ENCODE peak calls at places on chromosomes 11 and 22, in five cellular contexts. One of them, this sample, is unnamed.

GRCh38 chr11:131987703-131988102 is 617.3 kb downstream of the NTM start:
- DNase-seq in spleen: no peak
- DNase-seq in heart left ventricle: no peak
- DNase-seq in esophagus squamous epithelium: no peak
- DNase-seq in lower leg skin: no peak
- DNase-seq in this sample: no peak

GRCh38 chr11:113161671-113162589 is 152.5 kb upstream of the TTC12 start:
- DNase-seq in spleen: no peak
- DNase-seq in heart left ventricle: no peak
- DNase-seq in esophagus squamous epithelium: no peak
- DNase-seq in lower leg skin: no peak
- DNase-seq in this sample: no peak

GRCh38 chr11:20589796-20590195 is 9.6 kb upstream of the SLC6A5 start:
- DNase-seq in spleen: no peak
- DNase-seq in heart left ventricle: no peak
- DNase-seq in esophagus squamous epithelium: no peak
- DNase-seq in lower leg skin: no peak
- DNase-seq in this sample: no peak

GRCh38 chr11:77636738-77637344 is 753 bp downstream of the CLNS1A start:
- DNase-seq in spleen: no peak
- DNase-seq in heart left ventricle: no peak
- DNase-seq in esophagus squamous epithelium: no peak
- DNase-seq in lower leg skin: no peak
- DNase-seq in this sample: no peak

GRCh38 chr11:75301602-75302345 is 49.7 kb downstream of the ARRB1 start:
- DNase-seq in spleen: no peak
- DNase-seq in heart left ventricle: no peak
- DNase-seq in esophagus squamous epithelium: no peak
- DNase-seq in lower leg skin: no peak
- DNase-seq in this sample: no peak

GRCh38 chr11:32722255-32722654 is 72.2 kb downstream of the CCDC73 start:
- DNase-seq in spleen: no peak
- DNase-seq in heart left ventricle: no peak
- DNase-seq in esophagus squamous epithelium: no peak
- DNase-seq in lower leg skin: no peak
- DNase-seq in this sample: no peak

GRCh38 chr11:31355817-31356216 is 13.7 kb downstream of the DCDC1 start:
- DNase-seq in spleen: no peak
- DNase-seq in heart left ventricle: no peak
- DNase-seq in esophagus squamous epithelium: no peak
- DNase-seq in lower leg skin: no peak
- DNase-seq in this sample: no peak

GRCh38 chr11:101269990-101270660 is 140.5 kb upstream of the PGR start:
- DNase-seq in spleen: no peak
- DNase-seq in heart left ventricle: no peak
- DNase-seq in esophagus squamous epithelium: no peak
- DNase-seq in lower leg skin: no peak
- DNase-seq in this sample: no peak

GRCh38 chr11:15850992-15851615 is 505.2 kb downstream of the SOX6 start:
- DNase-seq in spleen: no peak
- DNase-seq in heart left ventricle: no peak
- DNase-seq in esophagus squamous epithelium: no peak
- DNase-seq in lower leg skin: no peak
- DNase-seq in this sample: no peak

GRCh38 chr11:94117871-94118270 is 10.8 kb upstream of the PANX1 start:
- DNase-seq in spleen: no peak
- DNase-seq in heart left ventricle: no peak
- DNase-seq in esophagus squamous epithelium: no peak
- DNase-seq in lower leg skin: no peak
- DNase-seq in this sample: no peak

GRCh38 chr11:35165416-35166368 is 26.7 kb downstream of the CD44 start:
- DNase-seq in spleen: peak
- DNase-seq in heart left ventricle: peak
- DNase-seq in esophagus squamous epithelium: no peak
- DNase-seq in lower leg skin: no peak
- DNase-seq in this sample: no peak

GRCh38 chr11:119793335-119793984 is 64.5 kb upstream of the NECTIN1 start:
- DNase-seq in spleen: peak
- DNase-seq in heart left ventricle: no peak
- DNase-seq in esophagus squamous epithelium: no peak
- DNase-seq in lower leg skin: no peak
- DNase-seq in this sample: no peak

GRCh38 chr22:22235564-22235963 is 9.0 kb upstream of the VPREB1 start:
- DNase-seq in spleen: no peak
- DNase-seq in heart left ventricle: no peak
- DNase-seq in esophagus squamous epithelium: no peak
- DNase-seq in lower leg skin: peak
- DNase-seq in this sample: no peak

GRCh38 chr11:126502159-126502558 is 146.7 kb downstream of the ST3GAL4 start:
- DNase-seq in spleen: no peak
- DNase-seq in heart left ventricle: no peak
- DNase-seq in esophagus squamous epithelium: no peak
- DNase-seq in lower leg skin: no peak
- DNase-seq in this sample: no peak

GRCh38 chr22:33723915-33724314 is 196.4 kb downstream of the LARGE1 start:
- DNase-seq in spleen: no peak
- DNase-seq in heart left ventricle: no peak
- DNase-seq in esophagus squamous epithelium: no peak
- DNase-seq in lower leg skin: no peak
- DNase-seq in this sample: no peak

GRCh38 chr11:64358907-64359711 is at the start of gene RPS6KA4:
- DNase-seq in spleen: peak
- DNase-seq in heart left ventricle: peak
- DNase-seq in esophagus squamous epithelium: no peak
- DNase-seq in lower leg skin: no peak
- DNase-seq in this sample: peak

GRCh38 chr22:40189979-40190378 is 12.3 kb downstream of the TNRC6B start:
- DNase-seq in spleen: no peak
- DNase-seq in heart left ventricle: no peak
- DNase-seq in esophagus squamous epithelium: no peak
- DNase-seq in lower leg skin: no peak
- DNase-seq in this sample: no peak

GRCh38 chr11:69012092-69013008 is 696 bp downstream of the MRGPRF start:
- DNase-seq in spleen: peak
- DNase-seq in heart left ventricle: no peak
- DNase-seq in esophagus squamous epithelium: no peak
- DNase-seq in lower leg skin: no peak
- DNase-seq in this sample: no peak

GRCh38 chr11:69524991-69525411 is 43.5 kb downstream of the LINC01488 start:
- DNase-seq in spleen: peak
- DNase-seq in heart left ventricle: no peak
- DNase-seq in esophagus squamous epithelium: no peak
- DNase-seq in lower leg skin: no peak
- DNase-seq in this sample: peak

GRCh38 chr11:117833401-117833891 is 8.9 kb upstream of the FXYD2 start:
- DNase-seq in spleen: peak
- DNase-seq in heart left ventricle: no peak
- DNase-seq in esophagus squamous epithelium: no peak
- DNase-seq in lower leg skin: peak
- DNase-seq in this sample: peak

GRCh38 chr11:823441-824291 is 4.1 kb upstream of the CRACR2B start:
- DNase-seq in spleen: peak
- DNase-seq in heart left ventricle: no peak
- DNase-seq in esophagus squamous epithelium: no peak
- DNase-seq in lower leg skin: no peak
- DNase-seq in this sample: no peak

GRCh38 chr11:26079966-26080365 is 252.0 kb upstream of the ANO3 start:
- DNase-seq in spleen: no peak
- DNase-seq in heart left ventricle: no peak
- DNase-seq in esophagus squamous epithelium: no peak
- DNase-seq in lower leg skin: no peak
- DNase-seq in this sample: no peak

GRCh38 chr11:120256178-120256577 is 16.2 kb downstream of the POU2F3 start:
- DNase-seq in spleen: peak
- DNase-seq in heart left ventricle: no peak
- DNase-seq in esophagus squamous epithelium: no peak
- DNase-seq in lower leg skin: no peak
- DNase-seq in this sample: no peak

GRCh38 chr11:126359431-126360048 is 4.1 kb downstream of the ST3GAL4 start:
- DNase-seq in spleen: peak
- DNase-seq in heart left ventricle: peak
- DNase-seq in esophagus squamous epithelium: no peak
- DNase-seq in lower leg skin: peak
- DNase-seq in this sample: peak

GRCh38 chr11:119344291-119345010 is 2.1 kb downstream of the MFRP start:
- DNase-seq in spleen: peak
- DNase-seq in heart left ventricle: no peak
- DNase-seq in esophagus squamous epithelium: no peak
- DNase-seq in lower leg skin: no peak
- DNase-seq in this sample: no peak

GRCh38 chr22:43228330-43228729 is 41.4 kb upstream of the TTLL12 start:
- DNase-seq in spleen: no peak
- DNase-seq in heart left ventricle: no peak
- DNase-seq in esophagus squamous epithelium: no peak
- DNase-seq in lower leg skin: no peak
- DNase-seq in this sample: no peak

GRCh38 chr22:47057916-47058585 is 295.6 kb downstream of the TBC1D22A start:
- DNase-seq in spleen: peak
- DNase-seq in heart left ventricle: no peak
- DNase-seq in esophagus squamous epithelium: no peak
- DNase-seq in lower leg skin: no peak
- DNase-seq in this sample: no peak

GRCh38 chr11:16917941-16918340 is 96.3 kb downstream of the PLEKHA7 start:
- DNase-seq in spleen: no peak
- DNase-seq in heart left ventricle: no peak
- DNase-seq in esophagus squamous epithelium: no peak
- DNase-seq in lower leg skin: no peak
- DNase-seq in this sample: no peak

GRCh38 chr11:74677131-74677530 is 54.1 kb downstream of the CHRDL2 start:
- DNase-seq in spleen: peak
- DNase-seq in heart left ventricle: peak
- DNase-seq in esophagus squamous epithelium: no peak
- DNase-seq in lower leg skin: peak
- DNase-seq in this sample: peak

GRCh38 chr22:31681625-31682345 is 19.8 kb upstream of the PISD start:
- DNase-seq in spleen: no peak
- DNase-seq in heart left ventricle: no peak
- DNase-seq in esophagus squamous epithelium: no peak
- DNase-seq in lower leg skin: no peak
- DNase-seq in this sample: no peak

GRCh38 chr22:31682751-31683150 is 20.7 kb upstream of the PISD start:
- DNase-seq in spleen: no peak
- DNase-seq in heart left ventricle: no peak
- DNase-seq in esophagus squamous epithelium: no peak
- DNase-seq in lower leg skin: no peak
- DNase-seq in this sample: no peak

GRCh38 chr22:31678748-31679147 is 16.7 kb upstream of the PISD start:
- DNase-seq in spleen: no peak
- DNase-seq in heart left ventricle: no peak
- DNase-seq in esophagus squamous epithelium: no peak
- DNase-seq in lower leg skin: no peak
- DNase-seq in this sample: no peak

GRCh38 chr22:31683181-31684105 is 21.4 kb upstream of the PISD start:
- DNase-seq in spleen: no peak
- DNase-seq in heart left ventricle: no peak
- DNase-seq in esophagus squamous epithelium: no peak
- DNase-seq in lower leg skin: no peak
- DNase-seq in this sample: no peak

GRCh38 chr22:31680764-31681624 is 19.0 kb upstream of the PISD start:
- DNase-seq in spleen: no peak
- DNase-seq in heart left ventricle: peak
- DNase-seq in esophagus squamous epithelium: no peak
- DNase-seq in lower leg skin: no peak
- DNase-seq in this sample: no peak
- TF ChIP-seq POLR2A in spleen: no peak
- TF ChIP-seq POLR2A in heart left ventricle: no peak
- TF ChIP-seq POLR2A in esophagus squamous epithelium: no peak
- TF ChIP-seq POLR2A in lower leg skin: no peak
- TF ChIP-seq POLR2A in this sample: no peak

GRCh38 chr11:36500315-36500721 is 9.8 kb downstream of the TRAF6 start:
- DNase-seq in spleen: no peak
- DNase-seq in heart left ventricle: peak
- DNase-seq in esophagus squamous epithelium: no peak
- DNase-seq in lower leg skin: no peak
- DNase-seq in this sample: no peak
- TF ChIP-seq POLR2A in spleen: no peak
- TF ChIP-seq POLR2A in heart left ventricle: no peak
- TF ChIP-seq POLR2A in esophagus squamous epithelium: no peak
- TF ChIP-seq POLR2A in lower leg skin: no peak
- TF ChIP-seq POLR2A in this sample: no peak

GRCh38 chr22:50118557-50119168 is 28.9 kb downstream of the MOV10L1 start:
- DNase-seq in spleen: no peak
- DNase-seq in heart left ventricle: no peak
- DNase-seq in esophagus squamous epithelium: no peak
- DNase-seq in lower leg skin: peak
- DNase-seq in this sample: no peak
- TF ChIP-seq POLR2A in spleen: no peak
- TF ChIP-seq POLR2A in heart left ventricle: no peak
- TF ChIP-seq POLR2A in esophagus squamous epithelium: no peak
- TF ChIP-seq POLR2A in lower leg skin: no peak
- TF ChIP-seq POLR2A in this sample: no peak

GRCh38 chr22:38080468-38080846 is 3.5 kb downstream of the SLC16A8 start:
- DNase-seq in spleen: no peak
- DNase-seq in heart left ventricle: no peak
- DNase-seq in esophagus squamous epithelium: no peak
- DNase-seq in lower leg skin: no peak
- DNase-seq in this sample: peak

GRCh38 chr22:38081941-38082828 is 1.8 kb downstream of the SLC16A8 start:
- DNase-seq in spleen: no peak
- DNase-seq in heart left ventricle: no peak
- DNase-seq in esophagus squamous epithelium: no peak
- DNase-seq in lower leg skin: no peak
- DNase-seq in this sample: peak

GRCh38 chr22:38079804-38080203 is 4.2 kb downstream of the SLC16A8 start:
- DNase-seq in spleen: peak
- DNase-seq in heart left ventricle: no peak
- DNase-seq in esophagus squamous epithelium: no peak
- DNase-seq in lower leg skin: no peak
- DNase-seq in this sample: peak

GRCh38 chr22:38081636-38081940 is 2.4 kb downstream of the SLC16A8 start:
- DNase-seq in spleen: no peak
- DNase-seq in heart left ventricle: no peak
- DNase-seq in esophagus squamous epithelium: no peak
- DNase-seq in lower leg skin: no peak
- DNase-seq in this sample: no peak

DNA sequence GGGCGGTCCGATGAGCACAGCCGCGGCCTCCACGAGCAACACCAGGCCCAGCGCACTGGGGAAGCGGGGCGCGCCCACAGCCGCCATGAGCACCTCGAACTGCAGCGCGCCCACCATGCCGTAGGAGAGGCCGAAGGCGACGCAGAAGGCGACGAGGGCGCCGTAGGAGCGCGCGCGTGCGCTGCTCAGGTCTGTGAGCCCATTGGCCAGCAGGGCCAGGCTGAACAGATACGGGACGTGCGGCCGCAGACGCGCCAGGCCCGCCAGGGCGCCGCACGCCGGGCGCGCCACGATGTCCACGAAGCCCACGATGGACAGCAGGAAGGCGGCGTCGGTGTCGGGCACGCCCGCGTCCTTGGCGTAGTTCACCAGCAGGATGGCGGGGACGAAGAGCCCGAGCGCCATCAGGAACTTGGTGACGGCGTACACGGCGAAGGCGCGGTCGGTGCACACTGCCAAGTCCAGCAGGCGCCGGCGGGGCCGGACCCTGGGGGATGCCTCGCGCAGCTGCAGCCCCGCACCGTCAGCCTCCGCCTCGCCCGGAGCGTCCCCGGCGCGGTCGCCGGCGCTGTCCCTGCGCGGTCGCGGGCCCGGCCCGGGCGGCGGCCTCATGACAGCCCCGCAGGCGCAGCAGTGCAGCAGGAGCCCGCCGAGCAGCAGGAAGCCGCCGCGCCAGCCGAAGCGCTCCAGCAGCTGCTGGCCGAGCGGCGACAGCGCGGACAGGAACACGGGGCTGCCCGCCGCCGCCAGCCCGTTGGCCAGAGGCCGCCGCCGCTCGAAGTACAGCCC is 2.9 kb downstream of the SLC16A8 start:
- DNase-seq in spleen: peak
- DNase-seq in heart left ventricle: peak
- DNase-seq in esophagus squamous epithelium: no peak
- DNase-seq in lower leg skin: no peak
- DNase-seq in this sample: peak
- TF ChIP-seq POLR2A in spleen: no peak
- TF ChIP-seq POLR2A in heart left ventricle: peak
- TF ChIP-seq POLR2A in esophagus squamous epithelium: no peak
- TF ChIP-seq POLR2A in lower leg skin: no peak
- TF ChIP-seq POLR2A in this sample: no peak

This sample was measured in right lobe of liver.